ENCODE peak calls at places on chromosomes 2 and 18, in eight cellular contexts. One of them, this sample, is unnamed.

GRCh38 chr2:62765619-62766376 is 60.3 kb downstream of the EHBP1 start:
- DNase-seq in A172: no peak
- DNase-seq in GM10248: no peak
- DNase-seq in activated CD4-positive, CD25-positive, alpha-beta regulatory T cell: no peak
- DNase-seq in small intestine: no peak
- DNase-seq in RKO: no peak
- DNase-seq in activated T-helper 1 cell treated with Interleukin-2 at 50 U/mL for 16 hours: no peak
- DNase-seq in anterior cingulate cortex: no peak
- DNase-seq in this sample: no peak

GRCh38 chr2:54106631-54107454 is 8.6 kb upstream of the ACYP2 start:
- DNase-seq in small intestine: peak; percentile 50
- DNase-seq in A172: peak; percentile 71
- DNase-seq in GM10248: peak; percentile 42
- DNase-seq in activated CD4-positive, CD25-positive, alpha-beta regulatory T cell: no peak
- DNase-seq in RKO: peak; percentile 82
- DNase-seq in anterior cingulate cortex: no peak
- DNase-seq in activated T-helper 1 cell treated with Interleukin-2 at 50 U/mL for 16 hours: no peak
- DNase-seq in this sample: peak; percentile 38

GRCh38 chr2:32192418-32192817 is 26.8 kb downstream of the SLC30A6 start:
- DNase-seq in small intestine: no peak
- DNase-seq in A172: no peak
- DNase-seq in activated T-helper 1 cell treated with Interleukin-2 at 50 U/mL for 16 hours: no peak
- DNase-seq in anterior cingulate cortex: no peak
- DNase-seq in GM10248: peak; percentile 17
- DNase-seq in activated CD4-positive, CD25-positive, alpha-beta regulatory T cell: no peak
- DNase-seq in RKO: no peak
- DNase-seq in this sample: no peak

GRCh38 chr2:239496700-239497099 is 95.9 kb upstream of the HDAC4 start:
- DNase-seq in small intestine: no peak
- DNase-seq in A172: no peak
- DNase-seq in RKO: no peak
- DNase-seq in activated CD4-positive, CD25-positive, alpha-beta regulatory T cell: no peak
- DNase-seq in activated T-helper 1 cell treated with Interleukin-2 at 50 U/mL for 16 hours: no peak
- DNase-seq in anterior cingulate cortex: no peak
- DNase-seq in GM10248: no peak
- DNase-seq in this sample: no peak

GRCh38 chr2:111670776-111671175 is 213.2 kb downstream of the ANAPC1 start:
- DNase-seq in RKO: no peak
- DNase-seq in activated CD4-positive, CD25-positive, alpha-beta regulatory T cell: no peak
- DNase-seq in A172: no peak
- DNase-seq in anterior cingulate cortex: no peak
- DNase-seq in small intestine: no peak
- DNase-seq in GM10248: no peak
- DNase-seq in activated T-helper 1 cell treated with Interleukin-2 at 50 U/mL for 16 hours: no peak
- DNase-seq in this sample: peak; percentile 11

GRCh38 chr2:30354621-30355020 is 92.4 kb upstream of the LCLAT1 start:
- DNase-seq in A172: no peak
- DNase-seq in small intestine: no peak
- DNase-seq in anterior cingulate cortex: no peak
- DNase-seq in RKO: no peak
- DNase-seq in activated T-helper 1 cell treated with Interleukin-2 at 50 U/mL for 16 hours: no peak
- DNase-seq in GM10248: no peak
- DNase-seq in activated CD4-positive, CD25-positive, alpha-beta regulatory T cell: no peak
- DNase-seq in this sample: no peak

GRCh38 chr2:231245253-231246094 is 47.0 kb downstream of the ARMC9 start:
- DNase-seq in activated CD4-positive, CD25-positive, alpha-beta regulatory T cell: no peak
- DNase-seq in GM10248: no peak
- DNase-seq in activated T-helper 1 cell treated with Interleukin-2 at 50 U/mL for 16 hours: no peak
- DNase-seq in RKO: no peak
- DNase-seq in small intestine: peak; percentile 79
- DNase-seq in anterior cingulate cortex: no peak
- DNase-seq in A172: no peak
- DNase-seq in this sample: peak; percentile 50

GRCh38 chr2:239147376-239147775 is 253.4 kb downstream of the HDAC4 start:
- DNase-seq in small intestine: no peak
- DNase-seq in anterior cingulate cortex: no peak
- DNase-seq in activated T-helper 1 cell treated with Interleukin-2 at 50 U/mL for 16 hours: no peak
- DNase-seq in activated CD4-positive, CD25-positive, alpha-beta regulatory T cell: no peak
- DNase-seq in A172: no peak
- DNase-seq in GM10248: no peak
- DNase-seq in RKO: no peak
- DNase-seq in this sample: no peak

GRCh38 chr2:4247796-4248195 is 544.4 kb downstream of the DCDC2C start:
- DNase-seq in GM10248: no peak
- DNase-seq in activated T-helper 1 cell treated with Interleukin-2 at 50 U/mL for 16 hours: no peak
- DNase-seq in RKO: no peak
- DNase-seq in activated CD4-positive, CD25-positive, alpha-beta regulatory T cell: no peak
- DNase-seq in A172: no peak
- DNase-seq in anterior cingulate cortex: no peak
- DNase-seq in small intestine: no peak
- DNase-seq in this sample: no peak

GRCh38 chr2:235860111-235860510 is 308.1 kb downstream of the GBX2 start:
- DNase-seq in GM10248: no peak
- DNase-seq in activated T-helper 1 cell treated with Interleukin-2 at 50 U/mL for 16 hours: no peak
- DNase-seq in A172: no peak
- DNase-seq in activated CD4-positive, CD25-positive, alpha-beta regulatory T cell: no peak
- DNase-seq in small intestine: no peak
- DNase-seq in anterior cingulate cortex: no peak
- DNase-seq in RKO: no peak
- DNase-seq in this sample: no peak

GRCh38 chr18:24731158-24731557 is 270.7 kb downstream of the HRH4 start:
- DNase-seq in A172: no peak
- DNase-seq in small intestine: peak; percentile 14
- DNase-seq in activated T-helper 1 cell treated with Interleukin-2 at 50 U/mL for 16 hours: no peak
- DNase-seq in anterior cingulate cortex: no peak
- DNase-seq in activated CD4-positive, CD25-positive, alpha-beta regulatory T cell: no peak
- DNase-seq in RKO: no peak
- DNase-seq in GM10248: no peak
- DNase-seq in this sample: no peak

GRCh38 chr2:100276716-100277115 is 45.6 kb downstream of the LONRF2 start:
- DNase-seq in RKO: no peak
- DNase-seq in small intestine: no peak
- DNase-seq in anterior cingulate cortex: no peak
- DNase-seq in GM10248: no peak
- DNase-seq in A172: no peak
- DNase-seq in activated CD4-positive, CD25-positive, alpha-beta regulatory T cell: no peak
- DNase-seq in activated T-helper 1 cell treated with Interleukin-2 at 50 U/mL for 16 hours: no peak
- DNase-seq in this sample: no peak

GRCh38 chr18:830315-830901 is 18.4 kb upstream of the YES1 start:
- DNase-seq in A172: peak; percentile 62
- DNase-seq in GM10248: peak; percentile 35
- DNase-seq in activated T-helper 1 cell treated with Interleukin-2 at 50 U/mL for 16 hours: no peak
- DNase-seq in small intestine: no peak
- DNase-seq in RKO: peak; percentile 56
- DNase-seq in anterior cingulate cortex: no peak
- DNase-seq in activated CD4-positive, CD25-positive, alpha-beta regulatory T cell: no peak
- DNase-seq in this sample: no peak

GRCh38 chr2:150126143-150126725 is 361.2 kb downstream of the RND3 start:
- DNase-seq in A172: peak; percentile 57
- DNase-seq in activated T-helper 1 cell treated with Interleukin-2 at 50 U/mL for 16 hours: no peak
- DNase-seq in activated CD4-positive, CD25-positive, alpha-beta regulatory T cell: no peak
- DNase-seq in anterior cingulate cortex: no peak
- DNase-seq in small intestine: no peak
- DNase-seq in GM10248: no peak
- DNase-seq in RKO: no peak
- DNase-seq in this sample: no peak

GRCh38 chr2:197309369-197310231 is 980 bp downstream of the ANKRD44 start:
- DNase-seq in activated CD4-positive, CD25-positive, alpha-beta regulatory T cell: no peak
- DNase-seq in A172: no peak
- DNase-seq in RKO: no peak
- DNase-seq in activated T-helper 1 cell treated with Interleukin-2 at 50 U/mL for 16 hours: peak; percentile 44
- DNase-seq in anterior cingulate cortex: peak; percentile 56
- DNase-seq in GM10248: no peak
- DNase-seq in small intestine: peak; percentile 38
- DNase-seq in this sample: peak; percentile 41

GRCh38 chr2:183037660-183038340 is 457 bp downstream of the NCKAP1 start:
- DNase-seq in RKO: peak; percentile 46
- DNase-seq in GM10248: peak; percentile 48
- DNase-seq in anterior cingulate cortex: peak; percentile 72
- DNase-seq in small intestine: peak; percentile 43
- DNase-seq in activated CD4-positive, CD25-positive, alpha-beta regulatory T cell: peak; percentile 31
- DNase-seq in activated T-helper 1 cell treated with Interleukin-2 at 50 U/mL for 16 hours: peak; percentile 20
- DNase-seq in A172: peak; percentile 16
- DNase-seq in this sample: peak; percentile 51

GRCh38 chr2:28338754-28339325 is 53.8 kb upstream of the FOSL2 start:
- DNase-seq in RKO: no peak
- DNase-seq in GM10248: no peak
- DNase-seq in activated CD4-positive, CD25-positive, alpha-beta regulatory T cell: no peak
- DNase-seq in activated T-helper 1 cell treated with Interleukin-2 at 50 U/mL for 16 hours: no peak
- DNase-seq in anterior cingulate cortex: no peak
- DNase-seq in A172: no peak
- DNase-seq in small intestine: no peak
- DNase-seq in this sample: no peak

GRCh38 chr18:28407681-28408080 is 230.8 kb upstream of the CDH2 start:
- DNase-seq in A172: no peak
- DNase-seq in RKO: no peak
- DNase-seq in anterior cingulate cortex: no peak
- DNase-seq in GM10248: no peak
- DNase-seq in activated CD4-positive, CD25-positive, alpha-beta regulatory T cell: no peak
- DNase-seq in small intestine: no peak
- DNase-seq in activated T-helper 1 cell treated with Interleukin-2 at 50 U/mL for 16 hours: no peak
- DNase-seq in this sample: no peak

GRCh38 chr18:36187138-36187825 is at the start of gene MOCOS:
- DNase-seq in GM10248: peak; percentile 83
- DNase-seq in A172: peak; percentile 61
- DNase-seq in RKO: peak; percentile 70
- DNase-seq in activated T-helper 1 cell treated with Interleukin-2 at 50 U/mL for 16 hours: peak; percentile 10
- DNase-seq in activated CD4-positive, CD25-positive, alpha-beta regulatory T cell: peak; percentile 7
- DNase-seq in anterior cingulate cortex: no peak
- DNase-seq in small intestine: peak; percentile 91
- DNase-seq in this sample: peak; percentile 93

GRCh38 chr2:96131152-96131817 is 7.0 kb downstream of the ASTL start:
- DNase-seq in RKO: no peak
- DNase-seq in activated CD4-positive, CD25-positive, alpha-beta regulatory T cell: no peak
- DNase-seq in activated T-helper 1 cell treated with Interleukin-2 at 50 U/mL for 16 hours: no peak
- DNase-seq in A172: no peak
- DNase-seq in GM10248: no peak
- DNase-seq in small intestine: no peak
- DNase-seq in anterior cingulate cortex: no peak
- DNase-seq in this sample: no peak

GRCh38 chr2:191178806-191179514 is 28.2 kb upstream of the STAT4 start:
- DNase-seq in RKO: no peak
- DNase-seq in A172: no peak
- DNase-seq in activated T-helper 1 cell treated with Interleukin-2 at 50 U/mL for 16 hours: no peak
- DNase-seq in activated CD4-positive, CD25-positive, alpha-beta regulatory T cell: no peak
- DNase-seq in small intestine: no peak
- DNase-seq in anterior cingulate cortex: no peak
- DNase-seq in GM10248: no peak
- DNase-seq in this sample: no peak

GRCh38 chr18:9731380-9731779 is 23.3 kb downstream of the RAB31 start:
- DNase-seq in GM10248: no peak
- DNase-seq in small intestine: no peak
- DNase-seq in anterior cingulate cortex: no peak
- DNase-seq in activated T-helper 1 cell treated with Interleukin-2 at 50 U/mL for 16 hours: no peak
- DNase-seq in RKO: peak; percentile 65
- DNase-seq in activated CD4-positive, CD25-positive, alpha-beta regulatory T cell: no peak
- DNase-seq in A172: peak; percentile 91
- DNase-seq in this sample: no peak

GRCh38 chr2:189092936-189093335 is 86.6 kb downstream of the COL5A2 start:
- DNase-seq in small intestine: no peak
- DNase-seq in anterior cingulate cortex: no peak
- DNase-seq in activated T-helper 1 cell treated with Interleukin-2 at 50 U/mL for 16 hours: no peak
- DNase-seq in A172: no peak
- DNase-seq in activated CD4-positive, CD25-positive, alpha-beta regulatory T cell: no peak
- DNase-seq in RKO: no peak
- DNase-seq in GM10248: no peak
- DNase-seq in this sample: peak; percentile 22

GRCh38 chr2:174625031-174625430 is 27.4 kb upstream of the WIPF1 start:
- DNase-seq in activated CD4-positive, CD25-positive, alpha-beta regulatory T cell: no peak
- DNase-seq in anterior cingulate cortex: no peak
- DNase-seq in GM10248: no peak
- DNase-seq in activated T-helper 1 cell treated with Interleukin-2 at 50 U/mL for 16 hours: no peak
- DNase-seq in RKO: no peak
- DNase-seq in small intestine: no peak
- DNase-seq in A172: no peak
- DNase-seq in this sample: no peak

GRCh38 chr2:20113004-20113796 is 61.8 kb upstream of the LAPTM4A start:
- DNase-seq in A172: no peak
- DNase-seq in RKO: no peak
- DNase-seq in activated CD4-positive, CD25-positive, alpha-beta regulatory T cell: no peak
- DNase-seq in GM10248: no peak
- DNase-seq in small intestine: no peak
- DNase-seq in activated T-helper 1 cell treated with Interleukin-2 at 50 U/mL for 16 hours: no peak
- DNase-seq in anterior cingulate cortex: no peak
- DNase-seq in this sample: no peak

GRCh38 chr2:9795071-9795470 is 48.2 kb upstream of the TAF1B start:
- DNase-seq in small intestine: no peak
- DNase-seq in GM10248: no peak
- DNase-seq in activated CD4-positive, CD25-positive, alpha-beta regulatory T cell: no peak
- DNase-seq in anterior cingulate cortex: no peak
- DNase-seq in A172: no peak
- DNase-seq in activated T-helper 1 cell treated with Interleukin-2 at 50 U/mL for 16 hours: no peak
- DNase-seq in RKO: no peak
- DNase-seq in this sample: no peak

This sample was measured in colonic mucosa.